ENCODE peak calls at places on chromosomes 12 and 14, in five cellular contexts. One of them, this sample, is unnamed.

GRCh38 chr12:109828754-109829511 is 4.3 kb downstream of the TRPV4 start:
- DNase-seq in K562: no peak
- DNase-seq in HCT116: no peak
- DNase-seq in H1: no peak
- DNase-seq in HepG2: no peak
- DNase-seq in this sample: no peak

GRCh38 chr14:23571701-23572523 is 4.3 kb upstream of the AP1G2 start:
- DNase-seq in K562: no peak
- DNase-seq in H1: no peak
- DNase-seq in HCT116: no peak
- DNase-seq in HepG2: no peak
- DNase-seq in this sample: no peak

GRCh38 chr12:48618541-48618940 is 48.7 kb upstream of the LALBA start:
- DNase-seq in H1: peak
- DNase-seq in K562: peak
- DNase-seq in HepG2: peak
- DNase-seq in HCT116: peak
- DNase-seq in this sample: peak

GRCh38 chr12:89863968-89864367 is 155.3 kb upstream of the ATP2B1 start:
- DNase-seq in H1: no peak
- DNase-seq in HepG2: no peak
- DNase-seq in K562: no peak
- DNase-seq in HCT116: no peak
- DNase-seq in this sample: no peak

GRCh38 chr12:16458521-16459078 is 111.2 kb downstream of the MGST1 start:
- DNase-seq in HCT116: no peak
- DNase-seq in K562: no peak
- DNase-seq in H1: no peak
- DNase-seq in HepG2: no peak
- DNase-seq in this sample: no peak

GRCh38 chr12:130719263-130719892 is 3.3 kb upstream of the RIMBP2 start:
- DNase-seq in HepG2: no peak
- DNase-seq in H1: no peak
- DNase-seq in K562: no peak
- DNase-seq in HCT116: no peak
- DNase-seq in this sample: no peak

GRCh38 chr12:122880155-122880605 is 15.7 kb downstream of the VPS37B start:
- DNase-seq in H1: no peak
- DNase-seq in HCT116: no peak
- DNase-seq in K562: no peak
- DNase-seq in HepG2: no peak
- DNase-seq in this sample: no peak

GRCh38 chr12:69007166-69007857 is 74.3 kb upstream of the CPM start:
- DNase-seq in K562: no peak
- DNase-seq in HCT116: no peak
- DNase-seq in HepG2: no peak
- DNase-seq in H1: no peak
- DNase-seq in this sample: no peak

GRCh38 chr12:7162691-7163114 is 26.8 kb upstream of the PEX5 start:
- DNase-seq in H1: peak
- DNase-seq in HepG2: peak
- DNase-seq in HCT116: peak
- DNase-seq in K562: peak
- DNase-seq in this sample: peak

GRCh38 chr12:109728921-109729836 is 15.6 kb downstream of the FAM222A start:
- DNase-seq in HepG2: no peak
- DNase-seq in HCT116: no peak
- DNase-seq in H1: no peak
- DNase-seq in K562: no peak
- DNase-seq in this sample: no peak

GRCh38 chr12:43805857-43806736 is at the start of gene TWF1:
- DNase-seq in H1: peak
- DNase-seq in K562: peak
- DNase-seq in HCT116: peak
- DNase-seq in HepG2: peak
- DNase-seq in this sample: peak
- TF ChIP-seq ATF3 in H1: no peak
- TF ChIP-seq ATF3 in K562: no peak
- TF ChIP-seq ATF3 in HCT116: no peak
- TF ChIP-seq ATF3 in HepG2: no peak
- TF ChIP-seq ATF3 in this sample: no peak

GRCh38 chr12:27541031-27541719 is 17.2 kb downstream of the PPFIBP1 start:
- DNase-seq in HepG2: no peak
- DNase-seq in H1: no peak
- DNase-seq in HCT116: no peak
- DNase-seq in K562: no peak
- DNase-seq in this sample: peak

GRCh38 chr12:27545666-27546065 is 21.7 kb downstream of the PPFIBP1 start:
- DNase-seq in HepG2: no peak
- DNase-seq in HCT116: no peak
- DNase-seq in H1: no peak
- DNase-seq in K562: no peak
- DNase-seq in this sample: no peak

GRCh38 chr12:27539191-27539631 is 15.2 kb downstream of the PPFIBP1 start:
- DNase-seq in HCT116: no peak
- DNase-seq in K562: no peak
- DNase-seq in HepG2: no peak
- DNase-seq in H1: no peak
- DNase-seq in this sample: no peak

GRCh38 chr12:27537855-27538675 is 14.1 kb downstream of the PPFIBP1 start:
- DNase-seq in HepG2: no peak
- DNase-seq in K562: no peak
- DNase-seq in H1: no peak
- DNase-seq in HCT116: no peak
- DNase-seq in this sample: no peak

GRCh38 chr12:27542628-27543027 is 18.6 kb downstream of the PPFIBP1 start:
- DNase-seq in HCT116: no peak
- DNase-seq in HepG2: no peak
- DNase-seq in K562: no peak
- DNase-seq in H1: no peak
- DNase-seq in this sample: no peak
- TF ChIP-seq ATF3 in HCT116: no peak
- TF ChIP-seq ATF3 in HepG2: no peak
- TF ChIP-seq ATF3 in K562: no peak
- TF ChIP-seq ATF3 in H1: no peak
- TF ChIP-seq ATF3 in this sample: no peak

GRCh38 chr12:131864469-131864868 is 30.0 kb upstream of the ULK1 start:
- DNase-seq in HepG2: no peak
- DNase-seq in K562: no peak
- DNase-seq in H1: no peak
- DNase-seq in HCT116: no peak
- DNase-seq in this sample: no peak
- TF ChIP-seq ATF3 in HepG2: no peak
- TF ChIP-seq ATF3 in K562: no peak
- TF ChIP-seq ATF3 in H1: no peak
- TF ChIP-seq ATF3 in HCT116: no peak
- TF ChIP-seq ATF3 in this sample: no peak

GRCh38 chr12:4743046-4743445 is 22.8 kb downstream of the GALNT8 start:
- DNase-seq in HCT116: no peak
- DNase-seq in HepG2: no peak
- DNase-seq in H1: no peak
- DNase-seq in K562: no peak
- DNase-seq in this sample: peak
- TF ChIP-seq ATF3 in HCT116: no peak
- TF ChIP-seq ATF3 in HepG2: no peak
- TF ChIP-seq ATF3 in H1: no peak
- TF ChIP-seq ATF3 in K562: no peak
- TF ChIP-seq ATF3 in this sample: no peak

DNA sequence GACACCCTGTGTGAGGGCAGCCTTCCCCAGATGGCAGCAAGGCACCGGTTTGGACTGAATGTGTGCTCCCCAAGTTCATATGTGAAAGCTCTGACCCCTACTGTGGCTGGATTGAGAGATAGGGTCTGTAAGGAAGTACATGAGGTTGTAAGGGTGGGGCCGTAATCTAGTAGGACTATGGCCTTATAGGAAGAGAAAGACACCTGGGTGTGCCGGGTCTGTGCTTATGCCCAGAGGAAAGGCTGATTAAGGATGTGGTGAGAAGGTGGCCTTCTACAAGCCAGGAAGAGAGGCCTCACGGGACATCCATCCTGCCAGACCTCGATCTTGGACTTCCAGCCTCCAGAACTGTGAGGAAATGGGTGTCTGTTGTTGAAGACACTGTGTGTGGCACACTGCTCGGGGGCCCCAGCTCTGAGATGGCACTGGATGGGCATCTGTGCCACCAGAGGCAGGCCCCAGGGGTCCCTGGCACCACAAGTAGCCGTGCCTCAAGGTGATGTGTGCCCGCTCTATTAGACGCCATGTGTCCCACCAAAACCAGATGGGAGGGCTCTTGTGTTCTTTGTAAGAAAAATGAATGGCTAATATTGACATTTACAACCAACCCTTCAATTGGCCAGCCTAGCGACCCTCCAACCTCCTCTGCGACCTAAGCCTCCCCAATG is 22.0 kb downstream of the FGF6 start:
- DNase-seq in HCT116: no peak
- DNase-seq in K562: no peak
- DNase-seq in HepG2: no peak
- DNase-seq in H1: no peak
- DNase-seq in this sample: no peak
- TF ChIP-seq ATF3 in HCT116: no peak
- TF ChIP-seq ATF3 in K562: no peak
- TF ChIP-seq ATF3 in HepG2: no peak
- TF ChIP-seq ATF3 in H1: no peak
- TF ChIP-seq ATF3 in this sample: no peak

GRCh38 chr12:85784096-85784720 is 52.0 kb downstream of the RASSF9 start:
- DNase-seq in K562: no peak
- DNase-seq in HepG2: no peak
- DNase-seq in HCT116: peak
- DNase-seq in H1: no peak
- DNase-seq in this sample: no peak
- TF ChIP-seq ATF3 in K562: no peak
- TF ChIP-seq ATF3 in HepG2: no peak
- TF ChIP-seq ATF3 in HCT116: no peak
- TF ChIP-seq ATF3 in H1: no peak
- TF ChIP-seq ATF3 in this sample: no peak

GRCh38 chr14:24741871-24742270 is 107.9 kb upstream of the GZMB start:
- DNase-seq in H1: no peak
- DNase-seq in K562: no peak
- DNase-seq in HCT116: no peak
- DNase-seq in HepG2: no peak
- DNase-seq in this sample: no peak
- TF ChIP-seq ATF3 in H1: no peak
- TF ChIP-seq ATF3 in K562: no peak
- TF ChIP-seq ATF3 in HCT116: no peak
- TF ChIP-seq ATF3 in HepG2: no peak
- TF ChIP-seq ATF3 in this sample: no peak

DNA sequence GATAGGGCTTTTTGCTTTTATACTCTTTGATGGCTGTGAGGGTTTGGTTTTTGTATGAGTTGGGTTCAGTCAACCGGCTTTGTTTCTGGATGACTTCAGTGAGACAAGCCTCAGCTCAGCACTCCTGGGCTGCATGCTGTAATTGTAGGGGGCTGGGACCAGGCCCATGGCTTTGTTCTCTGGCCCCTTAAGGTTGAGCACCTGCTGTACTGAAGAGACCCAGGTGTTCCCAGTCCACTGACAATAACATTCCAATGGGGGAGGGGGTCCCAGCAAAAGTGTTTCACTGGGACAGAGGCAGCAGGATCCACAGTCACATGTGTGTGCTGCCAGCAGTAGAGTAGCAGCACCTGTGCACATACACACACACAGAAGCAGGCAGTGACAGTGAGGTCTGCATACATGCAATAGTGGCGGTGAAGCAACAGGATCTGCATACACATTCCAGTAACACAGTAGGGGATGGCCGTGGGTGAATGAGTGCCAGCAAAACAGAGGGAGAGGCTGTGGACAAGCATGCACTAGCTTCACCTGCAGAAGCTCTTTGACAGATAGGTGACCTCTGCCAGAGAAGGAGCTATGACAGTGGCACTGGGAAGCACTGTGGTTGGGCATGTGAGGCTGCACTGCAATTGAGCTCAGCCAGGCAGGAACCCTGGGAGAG is 240.4 kb downstream of the ASCL1 start:
- DNase-seq in H1: peak
- DNase-seq in K562: no peak
- DNase-seq in HCT116: no peak
- DNase-seq in HepG2: no peak
- DNase-seq in this sample: no peak
- TF ChIP-seq ATF3 in H1: no peak
- TF ChIP-seq ATF3 in K562: no peak
- TF ChIP-seq ATF3 in HCT116: no peak
- TF ChIP-seq ATF3 in HepG2: no peak
- TF ChIP-seq ATF3 in this sample: no peak